ENCODE peak calls at places on chromosomes 13 and 19, in eight cellular contexts. V is progenitor cell of endocrine pancreas; Z is fibroblast of the aortic adventitia; U is stimulated activated CD4-positive, alpha-beta T cell treated with anti-CD3 and anti-CD28 coated beads, Interleukin-1b, Interleukin-23, amount 100 ng/mL, for 24 hours; L is prostate gland; E is H54; J is MM.1S; D is GM03348. W is an unnamed sample.

GRCh38 chr13:75458696-75459422 is 23.1 kb downstream of the TBC1D4 start:
- DNase-seq in V (no peak), Z (no peak), U (no peak), L (peak), E (no peak), J (peak), D (no peak), W (no peak)

GRCh38 chr13:90641884-90642283 is 705.6 kb upstream of the MIR17HG start:
- DNase-seq in V (no peak), Z (no peak), U (no peak), L (no peak), E (no peak), J (no peak), D (no peak), W (no peak)

GRCh38 chr19:4829001-4829712 is 2.4 kb downstream of the TICAM1 start:
- DNase-seq in V (no peak), Z (no peak), U (no peak), L (no peak), E (no peak), J (no peak), D (no peak), W (no peak)

GRCh38 chr19:7397687-7398086 is 49.0 kb downstream of the ARHGEF18 start:
- DNase-seq in V (no peak), Z (peak), U (no peak), L (no peak), E (peak), J (no peak), D (no peak), W (no peak)

GRCh38 chr19:39426170-39426569 is 9.6 kb downstream of the RPS16 start:
- DNase-seq in V (no peak), Z (no peak), U (no peak), L (no peak), E (no peak), J (no peak), D (no peak), W (no peak)

GRCh38 chr13:112697756-112698655 is 8.2 kb downstream of the ATP11A start:
- DNase-seq in V (no peak), Z (peak), U (no peak), L (no peak), E (no peak), J (no peak), D (peak), W (no peak)

GRCh38 chr13:35343417-35343816 is 133.1 kb downstream of the MAB21L1 start:
- DNase-seq in V (no peak), Z (no peak), U (no peak), L (no peak), E (no peak), J (no peak), D (no peak), W (no peak)

GRCh38 chr19:55379161-55379560 is 2.5 kb downstream of the TMEM190 start:
- DNase-seq in V (no peak), Z (no peak), U (no peak), L (no peak), E (no peak), J (no peak), D (no peak), W (no peak)

GRCh38 chr13:97658556-97658955 is 224.6 kb downstream of the RAP2A start:
- DNase-seq in V (no peak), Z (no peak), U (no peak), L (no peak), E (no peak), J (no peak), D (no peak), W (no peak)

GRCh38 chr19:1489463-1489971 is 633 bp downstream of the PCSK4 start:
- DNase-seq in V (no peak), Z (no peak), U (no peak), L (no peak), E (no peak), J (no peak), D (no peak), W (no peak)

GRCh38 chr19:29567366-29567915 is 38.6 kb upstream of the POP4 start:
- DNase-seq in V (no peak), Z (no peak), U (no peak), L (no peak), E (no peak), J (no peak), D (no peak), W (no peak)

GRCh38 chr19:16589917-16590316 is 17.7 kb upstream of the SLC35E1 start:
- DNase-seq in V (no peak), Z (no peak), U (no peak), L (no peak), E (no peak), J (no peak), D (no peak), W (no peak)

GRCh38 chr19:19539738-19540703 is 2.0 kb downstream of the CILP2 start:
- DNase-seq in V (no peak), Z (no peak), U (peak), L (peak), E (no peak), J (no peak), D (peak), W (peak)

GRCh38 chr19:5137571-5138124 is 168.7 kb downstream of the KDM4B start:
- DNase-seq in V (no peak), Z (no peak), U (no peak), L (no peak), E (no peak), J (no peak), D (no peak), W (no peak)

GRCh38 chr19:45542234-45542668 is 35.0 kb downstream of the VASP start:
- DNase-seq in V (no peak), Z (no peak), U (no peak), L (no peak), E (no peak), J (no peak), D (no peak), W (no peak)

GRCh38 chr19:47058621-47059020 is 10.2 kb upstream of the TMEM160 start:
- DNase-seq in V (no peak), Z (no peak), U (no peak), L (no peak), E (no peak), J (no peak), D (no peak), W (no peak)

GRCh38 chr19:48543121-48543710 is 8.8 kb upstream of the SULT2B1 start:
- DNase-seq in V (no peak), Z (peak), U (no peak), L (peak), E (peak), J (no peak), D (peak), W (peak)

GRCh38 chr19:38293281-38293680 is 10.8 kb upstream of the C19orf33 start:
- DNase-seq in V (no peak), Z (no peak), U (no peak), L (no peak), E (no peak), J (no peak), D (no peak), W (no peak)

GRCh38 chr13:44622259-44622658 is 46.1 kb upstream of the TSC22D1 start:
- DNase-seq in V (no peak), Z (peak), U (no peak), L (no peak), E (no peak), J (no peak), D (no peak), W (peak)

GRCh38 chr13:99800004-99800403 is 171.6 kb downstream of the ZIC5 start:
- DNase-seq in V (no peak), Z (no peak), U (no peak), L (no peak), E (no peak), J (no peak), D (no peak), W (no peak)

GRCh38 chr13:101751488-101751887 is 299.0 kb downstream of the ITGBL1 start:
- DNase-seq in V (no peak), Z (peak), U (no peak), L (no peak), E (peak), J (peak), D (no peak), W (no peak)

GRCh38 chr19:41998246-41999020 is 4.4 kb upstream of the ATP1A3 start:
- DNase-seq in V (peak), Z (peak), U (peak), L (no peak), E (no peak), J (peak), D (peak), W (peak)

GRCh38 chr13:98171806-98172569 is 5.1 kb downstream of the RNF113B start:
- DNase-seq in V (no peak), Z (peak), U (no peak), L (no peak), E (peak), J (no peak), D (peak), W (no peak)

GRCh38 chr13:42997381-42997780 is 5.3 kb upstream of the EPSTI1 start:
- DNase-seq in V (no peak), Z (peak), U (no peak), L (no peak), E (no peak), J (no peak), D (peak), W (no peak)

GRCh38 chr19:56109216-56109615 is 11.9 kb downstream of the ZNF787 start:
- DNase-seq in V (no peak), Z (peak), U (no peak), L (no peak), E (no peak), J (no peak), D (peak), W (no peak)

GRCh38 chr13:100733261-100733660 is 58.7 kb upstream of the TMTC4 start:
- DNase-seq in V (no peak), Z (no peak), U (no peak), L (no peak), E (no peak), J (no peak), D (no peak), W (no peak)

W was measured in A549.